ENCODE peak calls at places on chromosomes 16 and 17, in four cellular contexts. Y, S, G and E are unnamed samples.

GRCh38 chr17:8122391-8122922 is 1.4 kb downstream of the HES7 start:
- DNase-seq in Y (no peak), S (no peak), G (peak), E (peak)

GRCh38 chr17:1912146-1912545 is 82.3 kb downstream of the RPA1 start:
- DNase-seq in Y (no peak), S (no peak), G (no peak), E (no peak)

GRCh38 chr17:28940675-28941074 is 10.6 kb downstream of the PHF12 start:
- DNase-seq in Y (no peak), S (no peak), G (no peak), E (no peak)

GRCh38 chr17:9071016-9071415 is 49.7 kb downstream of the NTN1 start:
- DNase-seq in Y (no peak), S (no peak), G (no peak), E (no peak)

GRCh38 chr17:16482253-16482652 is 9.7 kb downstream of the LRRC75A start:
- DNase-seq in Y (no peak), S (no peak), G (no peak), E (no peak)

GRCh38 chr17:37117743-37118142 is 169.0 kb downstream of the AATF start:
- DNase-seq in Y (no peak), S (no peak), G (no peak), E (no peak)

GRCh38 chr17:65270932-65271700 is 133.9 kb downstream of the RGS9 start:
- DNase-seq in Y (no peak), S (no peak), G (no peak), E (no peak)

GRCh38 chr17:4986951-4987766 is at the start of gene CAMTA2:
- DNase-seq in Y (peak), S (peak), G (peak), E (peak)

GRCh38 chr17:81681672-81682071 is 1.9 kb downstream of the ARL16 start:
- DNase-seq in Y (no peak), S (no peak), G (no peak), E (no peak)

GRCh38 chr17:79065105-79065670 is 9.4 kb upstream of the ENGASE start:
- DNase-seq in Y (no peak), S (no peak), G (peak), E (peak)

GRCh38 chr16:48323783-48324775 is 61.1 kb downstream of the SIAH1 start:
- DNase-seq in Y (no peak), S (no peak), G (no peak), E (no peak)